ENCODE peak calls at places on chromosome 14, in four cellular contexts. Y is sigmoid colon, G is K562, K is transverse colon. V is an unnamed sample.

GRCh38 chr14:64915797-64916196 is 1.5 kb downstream of the CHURC1 start:
- DNase-seq in Y (no peak), G (no peak), K (no peak), V (no peak)

GRCh38 chr14:99991306-99991705 is 73.9 kb upstream of the EVL start:
- DNase-seq in Y (no peak), G (no peak), K (no peak), V (no peak)

GRCh38 chr14:61742383-61742782 is 19.8 kb upstream of the SNAPC1 start:
- DNase-seq in Y (no peak), G (no peak), K (no peak), V (no peak)

GRCh38 chr14:88614218-88614907 is 51.5 kb downstream of the ZC3H14 start:
- DNase-seq in Y (no peak), G (no peak), K (no peak), V (no peak)

GRCh38 chr14:69842671-69843407 is 36.4 kb upstream of the SMOC1 start:
- DNase-seq in Y (no peak), G (no peak), K (no peak), V (no peak)

GRCh38 chr14:72788972-72789728 is 104.8 kb downstream of the DPF3 start:
- DNase-seq in Y (no peak), G (no peak), K (no peak), V (no peak)

GRCh38 chr14:74562515-74563232 is 49.4 kb downstream of the LTBP2 start:
- DNase-seq in Y (no peak), G (no peak), K (no peak), V (no peak)

GRCh38 chr14:70934502-70935134 is 27.4 kb downstream of the PCNX1 start:
- DNase-seq in Y (no peak), G (no peak), K (no peak), V (no peak)

GRCh38 chr14:59281613-59282012 is 93.1 kb downstream of the DAAM1 start:
- DNase-seq in Y (no peak), G (no peak), K (no peak), V (no peak)

GRCh38 chr14:53740570-53740969 is 216.1 kb downstream of the BMP4 start:
- DNase-seq in Y (no peak), G (no peak), K (no peak), V (no peak)

GRCh38 chr14:100679707-100680438 is 46.8 kb upstream of the DLK1 start:
- DNase-seq in Y (peak; percentile 86), G (no peak), K (no peak), V (no peak)

GRCh38 chr14:100538566-100539318 is 48.5 kb downstream of the BEGAIN start:
- DNase-seq in Y (peak; percentile 61), G (no peak), K (peak; percentile 4), V (no peak)

GRCh38 chr14:79638647-79639266 is 572.5 kb downstream of the DIO2 start:
- DNase-seq in Y (no peak), G (no peak), K (no peak), V (no peak)

GRCh38 chr14:99758121-99758871 is 34.9 kb upstream of the EML1 start:
- DNase-seq in Y (peak; percentile 72), G (no peak), K (no peak), V (no peak)

GRCh38 chr14:70999117-70999516 is 91.9 kb downstream of the PCNX1 start:
- DNase-seq in Y (no peak), G (no peak), K (no peak), V (no peak)

GRCh38 chr14:75673345-75673744 is 12.3 kb downstream of the TTLL5 start:
- DNase-seq in Y (no peak), G (no peak), K (no peak), V (no peak)

GRCh38 chr14:75672588-75673192 is 11.6 kb downstream of the TTLL5 start:
- DNase-seq in Y (no peak), G (no peak), K (no peak), V (no peak)

DNA sequence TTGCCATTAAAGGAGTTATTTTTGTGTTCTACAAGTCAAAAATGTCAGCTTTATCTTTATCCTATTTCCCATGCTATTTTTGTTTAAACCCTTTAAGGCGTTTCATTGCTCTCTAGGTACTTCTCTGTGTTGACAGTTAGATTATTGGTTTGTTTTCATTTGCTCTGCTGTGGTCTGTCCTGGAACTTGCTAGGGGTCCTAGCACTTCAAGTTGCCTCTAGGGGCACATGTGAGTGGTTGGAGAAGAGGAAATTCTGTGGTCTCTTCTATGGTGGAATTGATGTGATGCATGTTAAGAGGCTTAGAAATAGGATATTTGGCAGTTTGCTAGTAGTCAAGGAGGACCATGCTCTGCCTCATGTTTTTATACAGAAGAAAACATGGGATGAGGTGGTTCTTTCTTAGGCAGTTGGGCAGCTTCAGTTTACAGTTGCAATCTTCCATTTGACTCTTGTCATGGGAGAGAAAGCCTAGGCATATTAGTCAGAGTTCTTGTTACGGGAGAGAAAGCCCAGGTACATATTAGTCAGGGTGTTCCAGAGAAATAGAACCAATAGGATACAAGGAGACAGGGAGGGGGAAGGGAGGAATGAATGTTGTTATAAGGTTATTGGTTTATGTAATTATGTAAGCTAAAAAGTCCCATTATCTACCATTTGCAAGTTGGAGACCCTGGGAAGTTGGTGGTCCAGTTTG is 14.4 kb downstream of the TTLL5 start:
- DNase-seq in Y (no peak), G (no peak), K (no peak), V (no peak)
- TF ChIP-seq CTCF in Y (no peak), G (no peak), K (no peak), V (no peak)

GRCh38 chr14:24960816-24961215 is 89.1 kb downstream of the STXBP6 start:
- DNase-seq in Y (no peak), G (no peak), K (no peak), V (no peak)
- TF ChIP-seq POLR2AphosphoS5 in Y (no peak), G (no peak), K (no peak), V (no peak)

GRCh38 chr14:102056694-102057442 is 30.0 kb downstream of the HSP90AA1 start:
- DNase-seq in Y (no peak), G (no peak), K (no peak), V (no peak)
- TF ChIP-seq POLR2A in Y (no peak), G (no peak), K (no peak), V (no peak)

DNA sequence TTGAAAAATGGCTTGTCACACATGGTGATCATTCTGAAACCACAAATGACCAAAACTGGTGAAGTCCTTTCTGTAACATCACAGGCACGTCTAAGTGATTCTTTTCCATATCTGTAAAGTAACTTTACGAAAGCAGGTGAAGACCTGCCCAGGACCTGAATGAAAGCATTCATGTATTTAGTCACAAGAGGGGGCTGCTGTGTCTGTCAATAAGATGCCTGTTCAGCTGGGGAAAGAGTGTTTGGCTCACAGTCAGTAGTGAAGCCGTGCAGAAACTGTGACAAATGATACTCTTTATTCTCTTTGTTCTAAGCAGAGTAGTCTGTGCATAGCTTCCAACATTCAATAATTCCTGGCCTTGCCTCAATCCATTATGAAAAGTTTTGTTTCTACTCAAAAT is 373.5 kb upstream of the OR4E1 start:
- DNase-seq in Y (no peak), G (no peak), K (no peak), V (no peak)
- TF ChIP-seq CTCF in Y (no peak), G (peak; percentile 37), K (no peak), V (no peak)

GRCh38 chr14:96176811-96177211 is 27.8 kb upstream of the BDKRB2 start:
- DNase-seq in Y (peak; percentile 85), G (no peak), K (no peak), V (no peak)
- TF ChIP-seq POLR2AphosphoS5 in Y (no peak), G (no peak), K (peak; percentile 10), V (no peak)

DNA sequence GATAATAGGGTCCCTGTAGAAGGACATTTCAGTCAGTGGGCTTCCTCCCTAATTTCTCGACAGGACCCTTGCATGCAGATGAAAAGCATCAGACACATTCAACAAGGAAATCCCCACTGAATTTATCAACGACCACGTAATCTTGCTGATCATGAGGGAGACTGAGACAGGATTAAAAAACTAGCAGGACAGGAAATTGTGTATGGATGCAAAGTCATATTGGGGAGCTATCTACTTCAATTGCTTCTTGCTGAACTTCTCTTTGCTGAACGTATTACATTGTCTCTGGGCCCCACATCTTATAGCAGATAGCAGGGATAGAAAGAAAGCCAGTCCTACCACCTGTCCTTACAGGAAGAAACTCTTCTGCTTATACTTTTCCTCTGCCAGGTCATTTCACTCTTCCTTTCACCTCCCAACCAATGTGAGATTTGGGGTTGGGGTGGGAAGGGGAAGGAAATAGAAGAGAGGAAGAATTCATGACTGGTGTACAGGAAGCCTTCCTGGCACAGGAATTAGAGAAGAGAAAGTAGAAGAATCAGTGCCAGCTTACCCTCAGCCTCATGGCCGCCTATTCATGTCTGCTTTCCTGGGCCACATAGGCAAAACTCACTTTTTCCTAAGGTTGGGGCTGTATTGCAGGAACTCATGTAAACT is 333.3 kb downstream of the ZFP36L1 start:
- DNase-seq in Y (no peak), G (no peak), K (no peak), V (no peak)
- TF ChIP-seq POLR2A in Y (no peak), G (no peak), K (no peak), V (no peak)

DNA sequence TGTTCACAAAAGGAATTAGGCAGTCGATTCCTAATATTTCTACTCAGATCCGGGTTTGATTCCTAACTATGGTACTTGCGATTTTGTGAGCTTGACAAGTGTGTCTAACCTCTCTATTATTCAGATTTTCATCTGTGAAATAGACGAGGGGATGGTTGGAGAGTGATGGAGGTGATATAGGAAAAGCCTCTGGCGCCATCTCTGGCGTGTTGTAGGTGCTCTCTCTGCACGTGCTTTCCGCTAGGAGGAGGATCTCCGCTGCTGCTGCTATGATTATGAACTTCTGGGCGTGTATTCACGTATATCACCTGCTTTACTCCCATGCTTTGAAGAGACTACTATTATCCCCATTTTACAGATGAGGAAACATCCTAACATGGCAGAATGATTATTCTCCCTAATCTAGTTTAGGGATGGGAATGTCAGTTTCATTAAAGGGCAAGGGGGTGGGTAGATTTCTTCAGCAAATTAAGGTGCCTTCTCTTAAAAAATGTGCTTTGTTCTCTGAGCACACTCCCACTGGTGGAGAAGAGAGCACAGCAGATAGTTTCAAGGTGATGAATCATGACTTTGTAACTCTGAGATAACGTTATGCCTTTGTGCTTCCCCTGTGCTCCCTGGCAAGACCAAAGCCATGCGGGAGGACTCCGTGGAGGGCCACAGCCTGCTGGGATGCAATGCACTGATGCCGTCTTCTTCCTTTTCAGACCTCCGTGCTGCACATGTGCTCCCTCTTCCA is 97.1 kb downstream of the PRIMA1 start:
- DNase-seq in Y (no peak), G (no peak), K (no peak), V (no peak)
- TF ChIP-seq CTCF in Y (no peak), G (peak; percentile 38), K (no peak), V (no peak)

GRCh38 chr14:34711808-34712712 is 2.3 kb downstream of the CFL2 start:
- DNase-seq in Y (no peak), G (no peak), K (no peak), V (no peak)

GRCh38 chr14:34710006-34710405 is 4.4 kb downstream of the CFL2 start:
- DNase-seq in Y (no peak), G (no peak), K (no peak), V (no peak)

GRCh38 chr14:34713122-34713680 is 1.2 kb downstream of the CFL2 start:
- DNase-seq in Y (no peak), G (peak; percentile 29), K (no peak), V (no peak)

GRCh38 chr14:34710744-34711143 is 3.6 kb downstream of the CFL2 start:
- DNase-seq in Y (no peak), G (no peak), K (no peak), V (no peak)

DNA sequence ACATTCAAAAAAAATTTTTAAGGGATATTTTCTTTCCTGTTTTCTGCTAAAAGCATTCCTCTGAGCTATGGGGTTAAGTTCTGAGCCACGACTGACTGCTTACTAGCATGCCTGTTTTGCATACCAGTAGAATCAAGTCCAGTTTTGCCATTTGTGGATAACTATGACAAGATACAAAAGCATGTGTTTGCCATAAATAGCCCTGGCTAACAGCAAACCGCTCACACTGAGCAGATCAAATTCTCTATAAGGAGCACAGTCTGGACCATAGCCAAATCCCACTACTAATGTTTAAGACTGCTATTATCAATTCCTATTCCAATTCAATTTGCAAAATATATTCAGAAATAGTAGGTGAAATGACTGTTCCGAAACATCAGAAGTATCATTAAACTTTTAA is 3.2 kb downstream of the CFL2 start:
- DNase-seq in Y (no peak), G (no peak), K (peak; percentile 13), V (no peak)
- TF ChIP-seq POLR2AphosphoS5 in Y (peak; percentile 76), G (no peak), K (peak; percentile 51), V (peak; percentile 41)